ENCODE peak calls at places on chromosomes 3 and 15, in seven cellular contexts. L is nucleus accumbens; H is GM03348; W is H9; R is activated CD4-positive, alpha-beta T cell treated with anti-CD3 and anti-CD28 coated beads, Interleukin-2, amount 50 U/mL, for 24 hours; S is lower lobe of right lung; E is T-helper 9 cell. T is an unnamed sample.

GRCh38 chr3:88141458-88142083 is 8.2 kb upstream of the C3orf38 start:
- DNase-seq in S (no peak), R (no peak), W (no peak), H (peak), E (no peak), L (no peak), T (no peak)

GRCh38 chr3:124812291-124813265 is 74.6 kb downstream of the ITGB5 start:
- DNase-seq in E (no peak), R (no peak), W (no peak), H (peak), L (no peak), S (no peak), T (no peak)

GRCh38 chr3:38707730-38708129 is 58.2 kb upstream of the SCN5A start:
- DNase-seq in E (no peak), R (no peak), S (no peak), L (no peak), W (no peak), H (no peak), T (no peak)

GRCh38 chr3:123642182-123642956 is 57.5 kb upstream of the HACD2 start:
- DNase-seq in L (no peak), E (peak), R (peak), H (peak), W (peak), S (peak), T (peak)

GRCh38 chr3:160564949-160565441 is 376 bp downstream of the KPNA4 start:
- DNase-seq in H (peak), R (no peak), L (peak), S (peak), W (peak), E (peak), T (no peak)

GRCh38 chr3:24254649-24255048 is 240.0 kb downstream of the THRB start:
- DNase-seq in L (no peak), E (no peak), W (no peak), H (peak), R (no peak), S (no peak), T (no peak)

GRCh38 chr3:5192568-5193319 is 5.2 kb downstream of the EDEM1 start:
- DNase-seq in W (no peak), H (no peak), S (no peak), E (no peak), L (no peak), R (no peak), T (no peak)

GRCh38 chr15:85795669-85796305 is 1.1 kb upstream of the KLHL25 start:
- DNase-seq in W (no peak), L (no peak), R (no peak), H (no peak), S (no peak), E (no peak), T (no peak)

GRCh38 chr3:49906004-49906860 is 2.6 kb upstream of the MST1R start:
- DNase-seq in R (peak), W (peak), E (peak), H (peak), S (peak), L (no peak), T (peak)

GRCh38 chr15:31360843-31361763 is 34.5 kb downstream of the KLF13 start:
- DNase-seq in E (peak), H (no peak), R (peak), L (no peak), W (no peak), S (peak), T (peak)

GRCh38 chr15:42737529-42738328 is 801 bp upstream of the CDAN1 start:
- DNase-seq in S (no peak), W (no peak), L (no peak), E (no peak), R (no peak), H (no peak), T (no peak)

GRCh38 chr15:101031203-101031602 is 112.0 kb downstream of the LRRK1 start:
- DNase-seq in E (no peak), S (no peak), R (no peak), H (no peak), W (peak), L (no peak), T (no peak)

GRCh38 chr15:25703726-25704125 is 159.4 kb downstream of the ATP10A start:
- DNase-seq in R (no peak), W (no peak), E (no peak), S (no peak), H (no peak), L (no peak), T (no peak)

GRCh38 chr15:41860049-41860828 is 21.6 kb downstream of the PLA2G4B start:
- DNase-seq in H (no peak), L (no peak), R (no peak), S (no peak), E (no peak), W (no peak), T (no peak)

GRCh38 chr3:30749230-30749629 is 142.8 kb downstream of the TGFBR2 start:
- DNase-seq in E (no peak), R (no peak), S (no peak), H (no peak), L (no peak), W (no peak), T (no peak)

GRCh38 chr3:140733623-140734022 is 55.8 kb downstream of the TRIM42 start:
- DNase-seq in H (no peak), R (no peak), W (no peak), S (no peak), E (no peak), L (no peak), T (no peak)

GRCh38 chr3:143600762-143601161 is 247.5 kb downstream of the SLC9A9 start:
- DNase-seq in E (no peak), W (no peak), L (no peak), R (no peak), H (no peak), S (no peak), T (no peak)

GRCh38 chr3:46659285-46659684 is 34.2 kb downstream of the ALS2CL start:
- DNase-seq in E (no peak), R (no peak), W (peak), S (no peak), L (no peak), H (no peak), T (no peak)

GRCh38 chr3:52244061-52244628 is 1.4 kb upstream of the PPM1M start:
- DNase-seq in E (no peak), L (no peak), S (peak), H (no peak), R (no peak), W (peak), T (no peak)

GRCh38 chr15:31464216-31465082 is 137.8 kb downstream of the KLF13 start:
- DNase-seq in R (no peak), H (no peak), S (no peak), L (no peak), E (no peak), W (no peak), T (no peak)

GRCh38 chr15:50823281-50823680 is 57.8 kb upstream of the SPPL2A start:
- DNase-seq in W (no peak), S (no peak), R (no peak), H (no peak), E (no peak), L (no peak), T (no peak)

T was measured in CD4-positive, alpha-beta memory T cell.